ENCODE peak calls at places on chromosomes 2 and 18, in four cellular contexts. One of them, this sample, is unnamed.

GRCh38 chr2:219542931-219543595 is 546 bp downstream of the CHPF start:
- DNase-seq in A172: peak
- DNase-seq in stimulated activated CD8-positive, alpha-beta memory T cell treated with anti-CD3 and anti-CD28 coated beads, Interleukin-15, amount 100 ng/mL, for 1 hour: no peak
- DNase-seq in smooth muscle cell of the brain vasculature: no peak
- DNase-seq in this sample: no peak

GRCh38 chr2:28768952-28769351 is 17.3 kb downstream of the PPP1CB start:
- DNase-seq in smooth muscle cell of the brain vasculature: no peak
- DNase-seq in stimulated activated CD8-positive, alpha-beta memory T cell treated with anti-CD3 and anti-CD28 coated beads, Interleukin-15, amount 100 ng/mL, for 1 hour: no peak
- DNase-seq in A172: no peak
- DNase-seq in this sample: no peak

GRCh38 chr2:17476820-17477219 is 41.4 kb downstream of the RAD51AP2 start:
- DNase-seq in A172: no peak
- DNase-seq in smooth muscle cell of the brain vasculature: no peak
- DNase-seq in stimulated activated CD8-positive, alpha-beta memory T cell treated with anti-CD3 and anti-CD28 coated beads, Interleukin-15, amount 100 ng/mL, for 1 hour: no peak
- DNase-seq in this sample: no peak

GRCh38 chr2:161592713-161593112 is 31.5 kb upstream of the SLC4A10 start:
- DNase-seq in stimulated activated CD8-positive, alpha-beta memory T cell treated with anti-CD3 and anti-CD28 coated beads, Interleukin-15, amount 100 ng/mL, for 1 hour: no peak
- DNase-seq in smooth muscle cell of the brain vasculature: no peak
- DNase-seq in A172: no peak
- DNase-seq in this sample: no peak

GRCh38 chr2:68403199-68403644 is 38.1 kb downstream of the PLEK start:
- DNase-seq in A172: no peak
- DNase-seq in stimulated activated CD8-positive, alpha-beta memory T cell treated with anti-CD3 and anti-CD28 coated beads, Interleukin-15, amount 100 ng/mL, for 1 hour: no peak
- DNase-seq in smooth muscle cell of the brain vasculature: no peak
- DNase-seq in this sample: no peak

GRCh38 chr18:30334781-30335180 is 707.8 kb downstream of the DSC3 start:
- DNase-seq in A172: no peak
- DNase-seq in stimulated activated CD8-positive, alpha-beta memory T cell treated with anti-CD3 and anti-CD28 coated beads, Interleukin-15, amount 100 ng/mL, for 1 hour: no peak
- DNase-seq in smooth muscle cell of the brain vasculature: no peak
- DNase-seq in this sample: no peak

GRCh38 chr2:173355866-173356508 is 1.3 kb downstream of the CDCA7 start:
- DNase-seq in smooth muscle cell of the brain vasculature: no peak
- DNase-seq in A172: no peak
- DNase-seq in stimulated activated CD8-positive, alpha-beta memory T cell treated with anti-CD3 and anti-CD28 coated beads, Interleukin-15, amount 100 ng/mL, for 1 hour: no peak
- DNase-seq in this sample: no peak

GRCh38 chr18:75183524-75183923 is 25.4 kb downstream of the PTGR3 start:
- DNase-seq in smooth muscle cell of the brain vasculature: no peak
- DNase-seq in stimulated activated CD8-positive, alpha-beta memory T cell treated with anti-CD3 and anti-CD28 coated beads, Interleukin-15, amount 100 ng/mL, for 1 hour: no peak
- DNase-seq in A172: peak
- DNase-seq in this sample: no peak

GRCh38 chr2:175557810-175558377 is 376.4 kb upstream of the ATP5MC3 start:
- DNase-seq in stimulated activated CD8-positive, alpha-beta memory T cell treated with anti-CD3 and anti-CD28 coated beads, Interleukin-15, amount 100 ng/mL, for 1 hour: no peak
- DNase-seq in A172: no peak
- DNase-seq in smooth muscle cell of the brain vasculature: no peak
- DNase-seq in this sample: no peak

GRCh38 chr2:41180392-41180791 is 728.5 kb upstream of the SLC8A1 start:
- DNase-seq in A172: no peak
- DNase-seq in smooth muscle cell of the brain vasculature: no peak
- DNase-seq in stimulated activated CD8-positive, alpha-beta memory T cell treated with anti-CD3 and anti-CD28 coated beads, Interleukin-15, amount 100 ng/mL, for 1 hour: no peak
- DNase-seq in this sample: no peak

GRCh38 chr2:222672068-222672401 is 577 bp downstream of the MOGAT1 start:
- DNase-seq in smooth muscle cell of the brain vasculature: no peak
- DNase-seq in stimulated activated CD8-positive, alpha-beta memory T cell treated with anti-CD3 and anti-CD28 coated beads, Interleukin-15, amount 100 ng/mL, for 1 hour: no peak
- DNase-seq in A172: no peak
- DNase-seq in this sample: no peak

GRCh38 chr2:25692143-25692542 is 18.8 kb upstream of the DTNB start:
- DNase-seq in stimulated activated CD8-positive, alpha-beta memory T cell treated with anti-CD3 and anti-CD28 coated beads, Interleukin-15, amount 100 ng/mL, for 1 hour: no peak
- DNase-seq in A172: no peak
- DNase-seq in smooth muscle cell of the brain vasculature: no peak
- DNase-seq in this sample: no peak

GRCh38 chr2:125167820-125168219 is 1142.7 kb downstream of the CNTNAP5 start:
- DNase-seq in stimulated activated CD8-positive, alpha-beta memory T cell treated with anti-CD3 and anti-CD28 coated beads, Interleukin-15, amount 100 ng/mL, for 1 hour: no peak
- DNase-seq in A172: no peak
- DNase-seq in smooth muscle cell of the brain vasculature: no peak
- DNase-seq in this sample: no peak

GRCh38 chr2:190662754-190663153 is 13.9 kb downstream of the NAB1 start:
- DNase-seq in A172: no peak
- DNase-seq in stimulated activated CD8-positive, alpha-beta memory T cell treated with anti-CD3 and anti-CD28 coated beads, Interleukin-15, amount 100 ng/mL, for 1 hour: no peak
- DNase-seq in smooth muscle cell of the brain vasculature: no peak
- DNase-seq in this sample: no peak

GRCh38 chr2:234694244-234695013 is 197.5 kb upstream of the ARL4C start:
- DNase-seq in A172: peak
- DNase-seq in smooth muscle cell of the brain vasculature: peak
- DNase-seq in stimulated activated CD8-positive, alpha-beta memory T cell treated with anti-CD3 and anti-CD28 coated beads, Interleukin-15, amount 100 ng/mL, for 1 hour: no peak
- DNase-seq in this sample: peak

GRCh38 chr2:78351208-78351607 is 674.3 kb upstream of the REG3G start:
- DNase-seq in stimulated activated CD8-positive, alpha-beta memory T cell treated with anti-CD3 and anti-CD28 coated beads, Interleukin-15, amount 100 ng/mL, for 1 hour: no peak
- DNase-seq in A172: no peak
- DNase-seq in smooth muscle cell of the brain vasculature: no peak
- DNase-seq in this sample: no peak

GRCh38 chr18:35524236-35524635 is 26.5 kb upstream of the INO80C start:
- DNase-seq in A172: no peak
- DNase-seq in smooth muscle cell of the brain vasculature: no peak
- DNase-seq in stimulated activated CD8-positive, alpha-beta memory T cell treated with anti-CD3 and anti-CD28 coated beads, Interleukin-15, amount 100 ng/mL, for 1 hour: no peak
- DNase-seq in this sample: no peak

GRCh38 chr2:203619192-203619878 is 84.2 kb upstream of the RAPH1 start:
- DNase-seq in A172: no peak
- DNase-seq in smooth muscle cell of the brain vasculature: no peak
- DNase-seq in stimulated activated CD8-positive, alpha-beta memory T cell treated with anti-CD3 and anti-CD28 coated beads, Interleukin-15, amount 100 ng/mL, for 1 hour: no peak
- DNase-seq in this sample: no peak

GRCh38 chr2:43158259-43158880 is 68.0 kb downstream of the ZFP36L2 start:
- DNase-seq in A172: peak
- DNase-seq in smooth muscle cell of the brain vasculature: no peak
- DNase-seq in stimulated activated CD8-positive, alpha-beta memory T cell treated with anti-CD3 and anti-CD28 coated beads, Interleukin-15, amount 100 ng/mL, for 1 hour: no peak
- DNase-seq in this sample: no peak

GRCh38 chr18:55247032-55247431 is 287.8 kb upstream of the CCDC68 start:
- DNase-seq in smooth muscle cell of the brain vasculature: no peak
- DNase-seq in stimulated activated CD8-positive, alpha-beta memory T cell treated with anti-CD3 and anti-CD28 coated beads, Interleukin-15, amount 100 ng/mL, for 1 hour: no peak
- DNase-seq in A172: no peak
- DNase-seq in this sample: no peak

GRCh38 chr2:240506406-240507059 is 51.3 kb downstream of the ANKMY1 start:
- DNase-seq in A172: no peak
- DNase-seq in smooth muscle cell of the brain vasculature: no peak
- DNase-seq in stimulated activated CD8-positive, alpha-beta memory T cell treated with anti-CD3 and anti-CD28 coated beads, Interleukin-15, amount 100 ng/mL, for 1 hour: no peak
- DNase-seq in this sample: no peak